ENCODE peak calls at places on chromosome 1, in five cellular contexts. J is IMR-90, V is astrocyte of the spinal cord, B is bronchial epithelial cell, K is heart right ventricle. G is an unnamed sample.

GRCh38 chr1:89632213-89633102 is 462 bp upstream of the LRRC8C start:
- DNase-seq in J (peak; percentile 71), V (peak; percentile 73), B (peak; percentile 48), K (peak; percentile 92), G (no peak)

GRCh38 chr1:152347116-152347728 is 12.6 kb downstream of the FLG2 start:
- DNase-seq in J (peak; percentile 52), V (peak; percentile 67), B (peak; percentile 78), K (no peak), G (peak; percentile 33)

GRCh38 chr1:183349201-183349711 is 68.9 kb downstream of the NMNAT2 start:
- DNase-seq in J (peak; percentile 52), V (peak; percentile 22), B (no peak), K (no peak), G (peak; percentile 16)

GRCh38 chr1:22111115-22111514 is 31.8 kb downstream of the WNT4 start:
- DNase-seq in J (no peak), V (no peak), B (no peak), K (no peak), G (no peak)

GRCh38 chr1:226410958-226411357 is 3.1 kb upstream of the PARP1 start:
- DNase-seq in J (no peak), V (no peak), B (no peak), K (no peak), G (no peak)

GRCh38 chr1:8443558-8444194 is 125.8 kb downstream of the SLC45A1 start:
- DNase-seq in J (no peak), V (no peak), B (no peak), K (no peak), G (no peak)

GRCh38 chr1:9822897-9823692 is 670 bp downstream of the CLSTN1 start:
- DNase-seq in J (peak; percentile 15), V (no peak), B (no peak), K (peak; percentile 36), G (no peak)

GRCh38 chr1:246001821-246002220 is 505.3 kb downstream of the SMYD3 start:
- DNase-seq in J (peak; percentile 55), V (no peak), B (no peak), K (no peak), G (no peak)

GRCh38 chr1:162407539-162407938 is 4.4 kb downstream of the SH2D1B start:
- DNase-seq in J (no peak), V (no peak), B (no peak), K (no peak), G (no peak)

GRCh38 chr1:242129103-242129502 is 130.2 kb upstream of the MAP1LC3C start:
- DNase-seq in J (no peak), V (peak; percentile 4), B (peak; percentile 17), K (no peak), G (no peak)

GRCh38 chr1:53281180-53281579 is 42.9 kb upstream of the MAGOH start:
- DNase-seq in J (no peak), V (no peak), B (no peak), K (no peak), G (no peak)

GRCh38 chr1:18883636-18884418 is 18.5 kb downstream of the ALDH4A1 start:
- DNase-seq in J (peak; percentile 66), V (peak; percentile 69), B (peak; percentile 63), K (peak; percentile 80), G (no peak)

GRCh38 chr1:204268101-204268500 is 54.3 kb upstream of the GOLT1A start:
- DNase-seq in J (no peak), V (no peak), B (no peak), K (no peak), G (no peak)

GRCh38 chr1:46497665-46498064 is 8.0 kb downstream of the DMBX1 start:
- DNase-seq in J (no peak), V (no peak), B (no peak), K (no peak), G (no peak)

GRCh38 chr1:8122477-8123407 is 96.6 kb upstream of the ERRFI1 start:
- DNase-seq in J (peak; percentile 85), V (peak; percentile 63), B (no peak), K (no peak), G (no peak)

GRCh38 chr1:156684227-156684782 is 7.1 kb upstream of the NES start:
- DNase-seq in J (peak; percentile 76), V (peak; percentile 41), B (peak; percentile 98), K (no peak), G (no peak)

GRCh38 chr1:56820755-56821461 is 1.7 kb upstream of the FYB2 start:
- DNase-seq in J (peak; percentile 79), V (peak; percentile 74), B (peak; percentile 58), K (peak; percentile 79), G (peak; percentile 63)

GRCh38 chr1:235648407-235648907 is 1.1 kb downstream of the GNG4 start:
- DNase-seq in J (no peak), V (no peak), B (no peak), K (no peak), G (no peak)

GRCh38 chr1:49416758-49417157 is 607.0 kb downstream of the AGBL4 start:
- DNase-seq in J (no peak), V (no peak), B (peak; percentile 37), K (no peak), G (no peak)

GRCh38 chr1:24910210-24910609 is 19.9 kb downstream of the RUNX3 start:
- DNase-seq in J (no peak), V (no peak), B (no peak), K (no peak), G (no peak)
- H3K4me3 ChIP-seq in J (no peak overlapping the region), V (no peak overlapping the region), B (no peak overlapping the region), K (no peak overlapping the region), G (no peak overlapping the region)

GRCh38 chr1:54328117-54328636 is 78.0 kb downstream of the SSBP3 start:
- DNase-seq in J (peak; percentile 42), V (no peak), B (no peak), K (no peak), G (no peak)

GRCh38 chr1:54324750-54325704 is 81.2 kb downstream of the SSBP3 start:
- DNase-seq in J (peak; percentile 24), V (no peak), B (no peak), K (no peak), G (no peak)

GRCh38 chr1:54327386-54328116 is 78.6 kb downstream of the SSBP3 start:
- DNase-seq in J (peak; percentile 63), V (peak; percentile 35), B (no peak), K (no peak), G (no peak)

GRCh38 chr1:54325705-54326461 is 80.3 kb downstream of the SSBP3 start:
- DNase-seq in J (no peak), V (no peak), B (no peak), K (no peak), G (no peak)

DNA sequence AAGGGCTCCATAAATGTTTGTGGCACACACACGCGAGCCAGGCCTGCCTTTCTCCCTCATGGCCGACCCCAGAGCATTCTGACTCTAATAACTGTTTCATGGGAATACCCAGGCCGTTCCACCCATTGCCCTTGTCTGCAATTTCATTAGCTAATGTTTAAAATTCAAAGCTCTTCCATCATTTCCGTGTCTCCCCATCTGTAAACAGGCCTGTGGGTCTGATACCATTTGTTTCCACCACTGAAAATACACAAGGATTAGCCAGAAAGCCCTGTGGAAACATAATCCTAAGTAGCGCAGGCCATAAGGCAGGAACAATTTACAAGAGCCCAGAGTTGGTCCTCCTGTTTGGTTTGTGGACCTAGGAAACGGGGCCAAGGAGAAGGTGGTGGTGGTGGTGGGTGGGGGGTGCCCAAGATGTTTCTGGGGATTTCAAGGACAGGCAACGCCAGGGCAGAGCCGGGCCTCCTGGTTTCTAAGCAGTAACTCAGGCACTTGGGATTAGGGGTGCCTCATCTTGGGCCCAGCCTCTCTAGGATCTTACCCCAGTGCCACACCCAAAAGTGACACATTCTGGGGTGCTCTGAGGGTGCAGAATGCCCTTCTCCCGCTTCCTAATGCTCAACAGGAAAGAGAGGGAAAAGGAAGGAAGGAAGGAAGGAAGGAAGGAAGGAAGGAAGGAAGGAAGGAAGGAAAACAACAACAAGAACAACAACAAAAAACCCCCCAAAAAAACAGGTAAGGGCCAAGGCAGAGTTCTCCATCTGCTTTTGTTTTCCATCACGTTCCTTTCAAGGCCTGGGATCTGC is 79.4 kb downstream of the SSBP3 start:
- DNase-seq in J (peak; percentile 61), V (no peak), B (no peak), K (no peak), G (no peak)
- TF ChIP-seq CTCF in J (no peak), V (no peak), B (no peak), K (no peak), G (no peak)

GRCh38 chr1:25433389-25434186 is 2.9 kb downstream of the MACO1 start:
- DNase-seq in J (no peak), V (no peak), B (no peak), K (no peak), G (no peak)
- H3K4me3 ChIP-seq in J (no peak overlapping the region), V (no peak overlapping the region), B (no peak overlapping the region), K (no peak overlapping the region), G (no peak overlapping the region)

GRCh38 chr1:109490934-109491302 is 3.0 kb upstream of the CYB561D1 start:
- DNase-seq in J (no peak), V (no peak), B (no peak), K (peak; percentile 28), G (no peak)
- TF ChIP-seq CTCF in J (no peak), V (no peak), B (no peak), K (no peak), G (no peak)

G was measured in astrocyte of the cerebellum.